ENCODE peak calls at places on chromosome 1, in four cellular contexts. E is effector memory CD8-positive, alpha-beta T cell; V is AG04450; N is HT1080. H is an unnamed sample.

GRCh38 chr1:27616441-27616840 is 12.5 kb upstream of the AHDC1 start:
- DNase-seq in E (no peak), V (no peak), N (no peak), H (no peak)

GRCh38 chr1:204384636-204385354 is 25.1 kb upstream of the PLEKHA6 start:
- DNase-seq in E (no peak), V (no peak), N (peak), H (no peak)

GRCh38 chr1:46677339-46677738 is 5.7 kb downstream of the TEX38 start:
- DNase-seq in E (no peak), V (no peak), N (no peak), H (no peak)

GRCh38 chr1:34645109-34645688 is 109.6 kb upstream of the GJB5 start:
- DNase-seq in E (no peak), V (no peak), N (no peak), H (no peak)

GRCh38 chr1:1264868-1265272 is 8.8 kb downstream of the UBE2J2 start:
- DNase-seq in E (no peak), V (peak), N (peak), H (no peak)

GRCh38 chr1:29332204-29332603 is 95.9 kb downstream of the PTPRU start:
- DNase-seq in E (no peak), V (no peak), N (peak), H (peak)

GRCh38 chr1:192529811-192530210 is 45.8 kb upstream of the RGS1 start:
- DNase-seq in E (no peak), V (no peak), N (no peak), H (no peak)

GRCh38 chr1:40751802-40752201 is 31.8 kb upstream of the KCNQ4 start:
- DNase-seq in E (no peak), V (no peak), N (peak), H (no peak)

GRCh38 chr1:56820755-56821461 is 1.7 kb upstream of the FYB2 start:
- DNase-seq in E (peak), V (peak), N (peak), H (peak)

GRCh38 chr1:182634306-182635072 is 30.3 kb upstream of the RGS16 start:
- DNase-seq in E (no peak), V (no peak), N (no peak), H (no peak)

GRCh38 chr1:223081181-223081994 is 61.7 kb downstream of the TLR5 start:
- DNase-seq in E (peak), V (peak), N (peak), H (peak)

GRCh38 chr1:230899845-230900251 is 31.5 kb upstream of the C1orf198 start:
- DNase-seq in E (no peak), V (peak), N (no peak), H (no peak)

GRCh38 chr1:218482683-218483082 is 137.5 kb downstream of the TGFB2 start:
- DNase-seq in E (no peak), V (no peak), N (no peak), H (no peak)

GRCh38 chr1:216178266-216178665 is 245.0 kb downstream of the USH2A start:
- DNase-seq in E (no peak), V (peak), N (no peak), H (no peak)

GRCh38 chr1:211598514-211598913 is 19.6 kb upstream of the SLC30A1 start:
- DNase-seq in E (no peak), V (no peak), N (no peak), H (no peak)

GRCh38 chr1:87474098-87474497 is 145.4 kb downstream of the LMO4 start:
- DNase-seq in E (no peak), V (no peak), N (no peak), H (no peak)

GRCh38 chr1:178940022-178940765 is 69.3 kb upstream of the ANGPTL1 start:
- DNase-seq in E (no peak), V (peak), N (no peak), H (no peak)

GRCh38 chr1:113745425-113745824 is 13.9 kb downstream of the PHTF1 start:
- DNase-seq in E (no peak), V (no peak), N (no peak), H (no peak)

GRCh38 chr1:160400646-160401486 is 502 bp downstream of the VANGL2 start:
- DNase-seq in E (no peak), V (no peak), N (no peak), H (no peak)

GRCh38 chr1:61606448-61607312 is 118.3 kb downstream of the TM2D1 start:
- DNase-seq in E (no peak), V (no peak), N (peak), H (no peak)

GRCh38 chr1:209768354-209768774 is 12.5 kb downstream of the TRAF3IP3 start:
- DNase-seq in E (peak), V (no peak), N (no peak), H (peak)

GRCh38 chr1:245180496-245180895 is 25.7 kb downstream of the KIF26B start:
- DNase-seq in E (no peak), V (no peak), N (peak), H (no peak)

GRCh38 chr1:34140011-34140676 is 24.9 kb downstream of the CSMD2 start:
- DNase-seq in E (no peak), V (no peak), N (no peak), H (no peak)

GRCh38 chr1:209643295-209644020 is 8.8 kb downstream of the LAMB3 start:
- DNase-seq in E (no peak), V (no peak), N (no peak), H (no peak)

GRCh38 chr1:153035211-153035610 is 4.2 kb downstream of the SPRR1B start:
- DNase-seq in E (no peak), V (no peak), N (no peak), H (no peak)

GRCh38 chr1:200965111-200965510 is 58.4 kb downstream of the KIF21B start:
- DNase-seq in E (no peak), V (no peak), N (no peak), H (no peak)

GRCh38 chr1:54428838-54429513 is 22.8 kb upstream of the SSBP3 start:
- DNase-seq in E (no peak), V (no peak), N (no peak), H (no peak)

GRCh38 chr1:222618880-222619321 is 1.0 kb downstream of the MIA3 start:
- DNase-seq in E (no peak), V (no peak), N (peak), H (no peak)

GRCh38 chr1:167452483-167452882 is 65.8 kb downstream of the CD247 start:
- DNase-seq in E (no peak), V (no peak), N (no peak), H (no peak)

GRCh38 chr1:117501275-117501674 is 104.6 kb upstream of the TENT5C start:
- DNase-seq in E (no peak), V (peak), N (peak), H (no peak)

GRCh38 chr1:13624526-13624925 is 40.9 kb downstream of the PDPN start:
- DNase-seq in E (no peak), V (no peak), N (peak), H (no peak)

GRCh38 chr1:231590453-231591198 is 36.0 kb upstream of the DISC1 start:
- DNase-seq in E (peak), V (peak), N (peak), H (peak)

GRCh38 chr1:55559111-55559510 is 343.9 kb upstream of the USP24 start:
- DNase-seq in E (no peak), V (no peak), N (no peak), H (no peak)

H was measured in CD4-positive, CD25-positive, alpha-beta regulatory T cell.